ENCODE peak calls at places on chromosomes 11 and 22, in four cellular contexts. H is A172; Z is effector CD8-positive, alpha-beta T cell; F is adipocyte. N is an unnamed sample.

GRCh38 chr11:33633251-33634003 is 67.2 kb downstream of the C11orf91 start:
- DNase-seq in H (peak), Z (no peak), F (no peak), N (peak)

GRCh38 chr11:15969701-15970329 is 386.5 kb downstream of the SOX6 start:
- DNase-seq in Z (no peak), F (peak), H (peak), N (peak)

GRCh38 chr11:86495341-86495740 is 120.7 kb downstream of the CCDC81 start:
- DNase-seq in H (no peak), Z (no peak), F (no peak), N (no peak)

GRCh38 chr11:80686889-80687288 is 1246.1 kb upstream of the TENM4 start:
- DNase-seq in H (no peak), Z (no peak), F (no peak), N (no peak)

GRCh38 chr11:104668797-104669463 is 229.3 kb downstream of the CASP12 start:
- DNase-seq in F (peak), H (peak), Z (no peak), N (peak)

GRCh38 chr11:20962581-20962980 is 293.2 kb downstream of the NELL1 start:
- DNase-seq in H (no peak), Z (no peak), F (no peak), N (no peak)

GRCh38 chr11:26946209-26946828 is 47.6 kb upstream of the FIBIN start:
- DNase-seq in H (no peak), F (peak), Z (no peak), N (peak)

GRCh38 chr11:31069447-31070205 is 299.9 kb downstream of the DCDC1 start:
- DNase-seq in F (no peak), Z (no peak), H (peak), N (no peak)

GRCh38 chr11:77750757-77751156 is 69.8 kb downstream of the RSF1 start:
- DNase-seq in H (no peak), Z (no peak), F (no peak), N (no peak)

GRCh38 chr22:37569009-37569920 is 9.0 kb downstream of the CDC42EP1 start:
- DNase-seq in H (no peak), Z (no peak), F (no peak), N (no peak)

GRCh38 chr22:38967451-38968450 is 10.3 kb downstream of the APOBEC3A start:
- DNase-seq in H (no peak), F (no peak), Z (no peak), N (no peak)

GRCh38 chr22:47388331-47388730 is 625.9 kb downstream of the TBC1D22A start:
- DNase-seq in F (no peak), Z (no peak), H (no peak), N (no peak)

GRCh38 chr11:30585892-30586250 is 282 bp downstream of the MPPED2 start:
- DNase-seq in F (peak), Z (no peak), H (no peak), N (peak)

N was measured in GM03348.